ENCODE peak calls at places on chromosome X, in four cellular contexts. W, J, H and Y are unnamed samples.

GRCh38 chrX:56727531-56727930 is 1.5 kb upstream of the NBDY start:
- DNase-seq in J (no peak), W (no peak), H (no peak), Y (no peak)

GRCh38 chrX:386239-386767 is 404 bp downstream of the PPP2R3B start:
- DNase-seq in J (peak), W (no peak), H (no peak), Y (no peak)

GRCh38 chrX:68915778-68916177 is 87.0 kb downstream of the EFNB1 start:
- DNase-seq in H (no peak), J (no peak), W (no peak), Y (no peak)

GRCh38 chrX:118211891-118212816 is 95.5 kb upstream of the KLHL13 start:
- DNase-seq in W (no peak), H (no peak), J (no peak), Y (no peak)

GRCh38 chrX:124239911-124240310 is 92.5 kb upstream of the TEX13D start:
- DNase-seq in W (no peak), H (no peak), J (no peak), Y (no peak)

GRCh38 chrX:21493226-21493850 is 119.1 kb downstream of the CNKSR2 start:
- DNase-seq in W (no peak), H (no peak), J (no peak), Y (no peak)

GRCh38 chrX:75107863-75108509 is 48.1 kb downstream of the ABCB7 start:
- DNase-seq in J (no peak), H (no peak), W (no peak), Y (no peak)

GRCh38 chrX:146863566-146863965 is 49.0 kb upstream of the CXorf51A start:
- DNase-seq in W (no peak), H (no peak), J (no peak), Y (no peak)

GRCh38 chrX:104913348-104913747 is 307.1 kb downstream of the TEX13A start:
- DNase-seq in W (no peak), J (no peak), H (no peak), Y (no peak)

GRCh38 chrX:56248492-56248891 is 16.3 kb downstream of the KLF8 start:
- DNase-seq in W (peak), J (peak), H (peak), Y (peak)

GRCh38 chrX:118459494-118459893 is 36.1 kb upstream of the DOCK11 start:
- DNase-seq in W (no peak), H (no peak), J (no peak), Y (peak)

GRCh38 chrX:17496407-17496806 is 121.4 kb downstream of the NHS start:
- DNase-seq in W (no peak), J (peak), H (no peak), Y (no peak)

GRCh38 chrX:12979011-12979629 is 4.2 kb downstream of the TMSB4X start:
- DNase-seq in J (no peak), W (no peak), H (no peak), Y (no peak)

GRCh38 chrX:118528089-118528753 is 32.6 kb downstream of the DOCK11 start:
- DNase-seq in H (no peak), W (peak), J (no peak), Y (no peak)

GRCh38 chrX:132704769-132705168 is 215.9 kb upstream of the MBNL3 start:
- DNase-seq in J (no peak), W (no peak), H (no peak), Y (no peak)

GRCh38 chrX:101659601-101660063 is at the start of gene ARMCX2:
- DNase-seq in W (peak), H (peak), J (peak), Y (no peak)

GRCh38 chrX:131725001-131725654 is 181.3 kb downstream of the OR13H1 start:
- DNase-seq in H (no peak), W (no peak), J (no peak), Y (no peak)

GRCh38 chrX:31551913-31552312 is 480.1 kb upstream of the FTHL17 start:
- DNase-seq in H (no peak), J (no peak), W (no peak), Y (no peak)

GRCh38 chrX:31006027-31006426 is 65.8 kb downstream of the FTHL17 start:
- DNase-seq in W (no peak), J (no peak), H (no peak), Y (no peak)

GRCh38 chrX:47579537-47579936 is 2.7 kb upstream of the TIMP1 start:
- DNase-seq in W (no peak), H (peak), J (no peak), Y (peak)

GRCh38 chrX:21738145-21738949 is 19.6 kb downstream of the SMPX start:
- DNase-seq in W (no peak), H (no peak), J (no peak), Y (no peak)

GRCh38 chrX:154490021-154490413 is 412 bp downstream of the SLC10A3 start:
- DNase-seq in J (peak), H (no peak), W (peak), Y (peak)

GRCh38 chrX:130788786-130789581 is 114.0 kb downstream of the ENOX2 start:
- DNase-seq in H (no peak), W (no peak), J (no peak), Y (peak)

GRCh38 chrX:63488546-63489373 is 137.6 kb upstream of the SPIN4 start:
- DNase-seq in J (no peak), W (no peak), H (no peak), Y (no peak)

GRCh38 chrX:40061871-40062524 is 35.8 kb downstream of the BCOR start:
- DNase-seq in W (no peak), J (no peak), H (no peak), Y (no peak)

GRCh38 chrX:148270499-148270898 is 229.9 kb upstream of the AFF2 start:
- DNase-seq in J (no peak), W (no peak), H (no peak), Y (no peak)

GRCh38 chrX:77275392-77275791 is 171.8 kb upstream of the FGF16 start:
- DNase-seq in W (no peak), J (no peak), H (no peak), Y (no peak)

DNA sequence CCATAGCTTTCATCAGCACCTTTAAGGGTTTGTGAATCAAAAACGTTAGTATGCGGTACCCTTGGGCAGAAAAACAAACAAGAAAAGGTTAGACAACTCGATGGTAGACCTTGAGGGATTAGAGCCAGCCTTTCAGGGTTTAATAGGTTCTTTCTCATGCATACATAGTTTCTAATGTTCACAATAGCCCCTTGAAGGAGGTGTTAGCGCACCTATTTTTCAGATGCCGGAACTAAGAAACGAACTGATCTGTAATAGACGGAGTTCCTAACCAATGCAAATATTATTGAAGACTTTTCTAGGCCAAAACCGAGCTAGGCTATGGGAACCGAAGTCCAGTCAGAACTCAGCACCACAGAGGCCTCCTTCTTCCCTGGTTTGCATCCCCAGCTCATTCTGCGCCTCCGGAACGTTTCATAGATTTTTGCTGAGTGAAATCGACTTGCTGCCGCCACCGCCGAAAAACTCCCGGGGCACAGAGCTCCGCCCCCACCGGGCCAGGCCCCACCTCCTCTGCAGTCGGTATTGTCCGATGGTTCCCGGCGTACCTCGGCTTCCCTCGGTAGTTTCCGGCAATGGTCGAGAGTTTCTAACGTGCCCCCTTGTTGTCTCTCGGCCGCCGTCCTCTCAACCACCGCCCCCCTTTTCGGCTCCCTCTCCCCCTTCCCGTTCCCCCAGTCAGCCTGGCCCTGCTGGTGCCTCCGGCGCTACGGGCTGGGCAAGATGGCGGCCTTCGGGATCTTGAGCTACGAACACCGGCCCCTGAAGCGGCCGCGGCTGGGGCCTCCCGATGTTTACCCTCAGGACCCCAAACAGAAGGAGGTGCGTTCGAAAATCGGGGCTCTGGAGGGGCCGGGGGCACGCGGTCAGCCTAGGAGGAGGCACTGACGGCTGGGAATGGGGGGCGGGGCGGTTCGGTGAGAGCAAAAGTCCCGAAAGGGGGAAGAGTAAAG is at the start of gene MED12:
- DNase-seq in W (peak), H (peak), J (peak), Y (peak)
- TF ChIP-seq POLR2A in W (peak), H (peak), J (no peak), Y (peak)

GRCh38 chrX:152403515-152403914 is 47.6 kb downstream of the GABRA3 start:
- DNase-seq in J (no peak), H (no peak), W (no peak), Y (no peak)
- TF ChIP-seq POLR2A in J (no peak), H (no peak), W (no peak), Y (no peak)

GRCh38 chrX:49096419-49096818 is 16.7 kb upstream of the WDR45 start:
- DNase-seq in J (no peak), H (no peak), W (no peak), Y (no peak)

GRCh38 chrX:49103637-49104036 is 19.9 kb downstream of the GPKOW start:
- DNase-seq in H (no peak), J (no peak), W (no peak), Y (no peak)

GRCh38 chrX:49101629-49101984 is 21.9 kb upstream of the WDR45 start:
- DNase-seq in H (no peak), J (no peak), W (peak), Y (no peak)

GRCh38 chrX:49102221-49102620 is 21.3 kb downstream of the GPKOW start:
- DNase-seq in J (no peak), H (no peak), W (no peak), Y (no peak)

DNA sequence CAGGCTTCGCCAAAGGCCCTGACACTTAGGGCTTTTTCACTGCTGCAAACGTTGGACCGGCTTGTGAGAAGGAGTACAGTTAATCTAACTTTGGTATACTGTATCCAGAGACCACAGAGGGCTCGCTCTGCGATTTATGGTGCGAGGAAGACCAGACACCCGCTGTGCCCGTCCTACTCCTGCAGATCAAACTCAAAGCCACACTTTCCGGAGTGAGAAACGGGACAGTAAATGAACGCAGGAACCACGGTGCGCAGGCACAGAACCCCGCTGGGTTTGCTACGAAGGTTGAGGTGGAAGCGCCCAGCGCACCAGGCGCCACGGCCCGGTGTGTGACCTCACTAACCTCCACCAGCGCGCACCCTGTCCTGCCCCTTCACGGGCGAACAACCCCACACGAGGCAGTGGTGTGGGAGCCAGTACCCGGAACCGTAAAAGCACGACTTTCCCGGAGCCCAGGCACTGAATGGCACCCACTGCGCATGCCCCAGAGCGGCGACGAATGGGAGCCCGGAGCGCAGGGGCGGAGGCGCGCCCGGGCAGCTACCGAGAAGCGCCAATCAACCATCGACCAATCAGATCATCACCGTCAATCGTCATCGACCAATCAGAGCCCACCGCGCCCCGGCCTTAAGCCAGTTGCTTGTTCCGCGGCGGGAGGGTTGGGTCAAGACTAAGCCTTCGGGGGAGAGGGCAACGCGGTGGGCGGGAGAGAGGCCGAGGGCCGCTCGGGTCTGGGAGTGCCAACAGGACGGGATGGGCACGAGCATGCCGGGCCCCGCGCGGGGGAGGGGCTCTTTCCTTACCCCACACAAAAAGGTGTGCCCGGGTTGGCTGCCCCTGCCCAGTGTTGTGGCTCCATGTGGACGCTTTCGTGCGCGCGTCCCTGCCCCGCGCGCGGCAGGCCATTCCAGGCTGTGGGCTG is 21.3 kb upstream of the WDR45 start:
- DNase-seq in J (peak), H (peak), W (peak), Y (peak)
- TF ChIP-seq POLR2A in J (no peak), H (peak), W (peak), Y (peak)

GRCh38 chrX:103256651-103257050 is 1.7 kb upstream of the TCEAL8 start:
- DNase-seq in W (no peak), J (no peak), H (no peak), Y (no peak)

GRCh38 chrX:103253608-103254007 is 1.3 kb downstream of the TCEAL8 start:
- DNase-seq in W (no peak), J (no peak), H (no peak), Y (peak)

GRCh38 chrX:103258275-103258674 is 3.3 kb upstream of the TCEAL8 start:
- DNase-seq in J (no peak), H (no peak), W (no peak), Y (no peak)

GRCh38 chrX:103254171-103254824 is 657 bp downstream of the TCEAL8 start:
- DNase-seq in J (peak), W (peak), H (peak), Y (peak)

DNA sequence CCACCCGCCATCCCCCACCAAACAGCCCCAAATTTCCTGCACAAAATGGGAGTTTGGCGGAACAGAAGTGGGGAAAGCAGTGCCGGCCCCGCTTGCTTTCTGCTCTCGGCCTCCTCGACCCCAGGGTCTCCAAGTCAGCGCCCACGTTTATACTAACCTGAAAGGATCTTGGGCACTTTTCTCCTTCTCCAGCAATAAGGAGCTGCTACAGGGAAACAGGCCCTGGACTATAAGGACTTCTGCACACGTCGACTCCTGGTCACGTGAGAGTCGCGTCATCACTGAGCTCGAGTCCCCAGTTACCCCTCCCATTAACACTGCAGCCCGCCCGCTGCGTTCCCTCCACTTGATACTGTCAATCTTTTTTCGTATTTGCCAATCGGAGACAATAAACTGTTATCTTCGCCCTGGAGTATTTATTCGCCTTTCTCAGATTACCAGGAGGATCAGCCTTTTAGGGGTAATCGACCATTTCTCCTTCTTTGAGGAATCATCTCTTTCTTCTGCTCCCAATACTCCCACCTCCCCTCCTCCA is at the start of gene TCEAL8:
- DNase-seq in H (peak), W (peak), J (peak), Y (peak)
- TF ChIP-seq POLR2A in H (peak), W (peak), J (no peak), Y (peak)

DNA sequence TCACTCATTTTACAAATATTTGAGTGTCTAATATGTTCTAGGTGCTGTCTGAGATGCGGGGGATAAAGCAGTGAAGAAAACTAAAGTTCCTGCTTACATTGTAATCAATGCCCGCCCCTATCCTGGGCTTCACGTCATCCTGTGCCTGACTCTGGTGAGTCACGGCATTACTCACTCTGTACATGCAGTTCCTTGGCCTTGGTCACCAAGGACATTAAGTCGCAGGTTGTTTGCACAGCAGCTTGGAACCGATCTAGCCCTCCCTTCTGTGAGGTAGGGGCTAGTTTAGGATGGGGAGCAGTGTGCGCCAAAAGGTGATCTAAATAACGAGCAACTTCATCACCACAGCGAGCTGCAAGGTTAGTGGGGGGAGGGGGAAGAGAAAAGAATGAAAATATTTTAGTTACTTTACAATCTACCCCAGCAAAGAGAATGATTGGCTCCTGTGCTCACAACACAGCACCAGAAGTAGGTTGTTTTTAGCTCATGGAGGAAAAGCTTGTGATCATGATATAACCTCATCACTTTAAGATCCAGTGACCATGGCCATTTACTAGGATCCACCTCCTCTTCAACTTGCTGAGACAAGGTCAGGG is 48.0 kb upstream of the HDAC8 start:
- DNase-seq in J (no peak), H (peak), W (peak), Y (no peak)
- TF ChIP-seq POLR2A in J (no peak), H (no peak), W (no peak), Y (no peak)